ENCODE peak calls at places on chromosome 1, in five cellular contexts. O is A549, V is DMS53, S is uterus, M is NCI-H774. I is an unnamed sample.

GRCh38 chr1:32592953-32593352 is 53.7 kb downstream of the ZBTB8A start:
- DNase-seq in V (no peak), M (no peak), S (no peak), O (no peak), I (no peak)

GRCh38 chr1:150404465-150404864 is 40.5 kb downstream of the RPRD2 start:
- DNase-seq in S (no peak), O (no peak), V (no peak), M (no peak), I (no peak)

GRCh38 chr1:117077267-117077666 is 17.1 kb downstream of the TTF2 start:
- DNase-seq in V (no peak), M (no peak), S (no peak), O (no peak), I (no peak)

GRCh38 chr1:221543529-221544120 is 198.3 kb downstream of the DUSP10 start:
- DNase-seq in V (peak; percentile 70), O (no peak), S (no peak), M (peak; percentile 50), I (peak; percentile 68)

GRCh38 chr1:91745649-91746383 is 140.1 kb downstream of the TGFBR3 start:
- DNase-seq in V (no peak), O (no peak), M (no peak), S (no peak), I (no peak)

GRCh38 chr1:234226106-234226818 is 147.0 kb upstream of the COA6 start:
- DNase-seq in O (no peak), S (no peak), M (no peak), V (no peak), I (no peak)

GRCh38 chr1:50105430-50105829 is 3.3 kb upstream of the ELAVL4 start:
- DNase-seq in M (peak; percentile 18), S (no peak), V (peak; percentile 65), O (no peak), I (peak; percentile 83)

GRCh38 chr1:161706116-161706482 is 930 bp upstream of the FCRLA start:
- DNase-seq in S (no peak), M (no peak), O (no peak), V (no peak), I (no peak)

GRCh38 chr1:187051618-187052232 is 223.0 kb downstream of the PLA2G4A start:
- DNase-seq in V (peak; percentile 68), S (no peak), M (peak; percentile 50), O (peak; percentile 18), I (peak; percentile 79)

GRCh38 chr1:116309090-116309870 is 63.8 kb upstream of the ATP1A1 start:
- DNase-seq in V (peak; percentile 74), O (no peak), S (no peak), M (peak; percentile 39), I (peak; percentile 42)

GRCh38 chr1:58619286-58620054 is 42.4 kb upstream of the TACSTD2 start:
- DNase-seq in V (peak; percentile 68), M (no peak), S (no peak), O (no peak), I (no peak)